ENCODE peak calls at places on chromosome 2, in four cellular contexts. L is H1, U is GM12891, G is SK-N-MC. R is an unnamed sample.
A peak's percentile ranks its signal among the peaks of the same experiment; 100 is the strongest.

GRCh38 chr2:88027709-88028389 is 11.5 kb upstream of the RNU2-63P start:
- DNase-seq in L (no peak), G (no peak), U (no peak), R (no peak)

GRCh38 chr2:186848873-186849578 is at the start of gene ZSWIM2:
- DNase-seq in U (peak; percentile 7), G (peak; percentile 73), L (peak; percentile 95), R (no peak)

GRCh38 chr2:241237949-241238371 is 49.5 kb downstream of the ANO7 start:
- DNase-seq in G (no peak), U (no peak), L (no peak), R (no peak)

GRCh38 chr2:144466637-144467036 is 53.3 kb downstream of the ZEB2 start:
- DNase-seq in L (no peak), U (no peak), G (no peak), R (no peak)

GRCh38 chr2:227228061-227228667 is 63.7 kb downstream of the COL4A3 start:
- DNase-seq in G (no peak), L (no peak), U (no peak), R (no peak)

GRCh38 chr2:165804719-165805118 is 10.7 kb upstream of the GALNT3 start:
- DNase-seq in L (no peak), G (no peak), U (no peak), R (no peak)

GRCh38 chr2:64599469-64599868 is 54.2 kb downstream of the SERTAD2 start:
- DNase-seq in G (no peak), U (no peak), L (no peak), R (no peak)

GRCh38 chr2:217878865-217879595 is 123.8 kb downstream of the TNS1 start:
- DNase-seq in L (no peak), G (no peak), U (no peak), R (no peak)

GRCh38 chr2:26001743-26002341 is 19.5 kb upstream of the KIF3C start:
- DNase-seq in G (no peak), L (no peak), U (no peak), R (no peak)

GRCh38 chr2:240250985-240251847 is 110.8 kb upstream of the OTOS start:
- DNase-seq in L (no peak), U (no peak), G (no peak), R (no peak)

GRCh38 chr2:215536476-215536875 is 100.6 kb upstream of the FN1 start:
- DNase-seq in U (no peak), G (no peak), L (no peak), R (no peak)

GRCh38 chr2:25453199-25453903 is 111.6 kb upstream of the DNMT3A start:
- DNase-seq in L (no peak), G (no peak), U (peak; percentile 22), R (peak; percentile 41)

GRCh38 chr2:177169810-177170514 is 42.6 kb upstream of the HNRNPA3 start:
- DNase-seq in U (no peak), L (no peak), G (no peak), R (peak; percentile 20)

GRCh38 chr2:105802587-105802986 is 57.9 kb downstream of the NCK2 start:
- DNase-seq in G (no peak), U (no peak), L (no peak), R (no peak)

GRCh38 chr2:9734308-9734707 is 103.5 kb upstream of the YWHAQ start:
- DNase-seq in U (no peak), L (no peak), G (no peak), R (no peak)

GRCh38 chr2:121709776-121710469 is 26.8 kb downstream of the NIFK start:
- DNase-seq in L (no peak), U (no peak), G (no peak), R (no peak)

GRCh38 chr2:113324684-113325160 is 46.0 kb upstream of the PAX8 start:
- DNase-seq in U (peak; percentile 62), G (no peak), L (peak; percentile 68), R (peak; percentile 53)
- TF ChIP-seq POLR2AphosphoS5 in U (no peak), G (no peak), L (no peak), R (no peak)

DNA sequence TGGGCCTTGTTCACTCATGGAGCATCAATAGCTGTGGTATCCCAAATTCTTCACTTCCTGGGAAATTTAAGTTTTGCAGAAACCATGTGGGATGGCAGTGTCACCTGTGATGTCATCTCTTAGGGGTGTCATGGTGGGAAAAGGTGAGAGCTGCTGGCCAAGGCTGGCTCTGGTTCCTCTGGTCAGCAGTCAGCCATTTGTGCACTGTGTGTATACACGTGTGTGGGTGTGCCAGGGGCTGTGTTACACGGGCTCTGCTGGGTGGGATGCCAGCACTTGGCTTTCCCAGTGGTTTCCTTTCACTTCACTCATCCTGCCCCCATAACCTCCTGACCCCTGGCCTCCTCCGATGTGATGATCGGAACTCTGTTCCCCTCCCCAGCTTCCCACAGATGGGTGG is 21.3 kb downstream of the SAG start:
- DNase-seq in G (no peak), L (no peak), U (no peak), R (no peak)
- TF ChIP-seq POLR2AphosphoS5 in G (no peak), L (no peak), U (no peak), R (no peak)

GRCh38 chr2:129329574-129329973 is 649.9 kb upstream of the RAB6C start:
- DNase-seq in U (no peak), L (no peak), G (no peak), R (no peak)

GRCh38 chr2:129334128-129334527 is 645.3 kb upstream of the RAB6C start:
- DNase-seq in U (no peak), L (no peak), G (no peak), R (no peak)

GRCh38 chr2:129334696-129335095 is 644.8 kb upstream of the RAB6C start:
- DNase-seq in U (no peak), L (no peak), G (no peak), R (no peak)

GRCh38 chr2:129331638-129332037 is 647.8 kb upstream of the RAB6C start:
- DNase-seq in U (no peak), L (peak; percentile 53), G (no peak), R (no peak)

DNA sequence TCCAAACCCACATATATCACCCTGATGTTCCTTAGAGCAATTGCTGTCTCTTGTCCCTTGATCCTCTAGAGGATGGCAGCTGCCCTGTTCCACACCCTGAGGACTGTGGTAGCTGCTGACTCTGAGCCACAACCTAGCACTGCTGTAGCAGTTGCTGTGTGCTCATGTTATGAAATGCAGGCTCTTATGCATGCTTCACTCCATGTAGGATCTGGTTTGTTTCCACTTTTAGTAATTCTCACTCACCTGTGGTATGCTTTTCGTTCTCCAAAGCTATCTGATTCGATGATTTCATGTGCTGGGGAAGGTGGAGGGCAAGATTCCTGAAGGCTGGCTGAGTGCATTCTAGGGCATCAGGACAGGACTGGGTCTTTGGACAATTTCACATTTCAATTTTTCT is 649.0 kb upstream of the RAB6C start:
- DNase-seq in L (no peak), U (no peak), G (no peak), R (no peak)
- TF ChIP-seq POLR2AphosphoS5 in L (no peak), U (no peak), G (no peak), R (no peak)

GRCh38 chr2:12192762-12193161 is 446.3 kb downstream of the LPIN1 start:
- DNase-seq in G (peak; percentile 32), L (no peak), U (no peak), R (no peak)
- TF ChIP-seq POLR2AphosphoS5 in G (no peak), L (no peak), U (no peak), R (no peak)

DNA sequence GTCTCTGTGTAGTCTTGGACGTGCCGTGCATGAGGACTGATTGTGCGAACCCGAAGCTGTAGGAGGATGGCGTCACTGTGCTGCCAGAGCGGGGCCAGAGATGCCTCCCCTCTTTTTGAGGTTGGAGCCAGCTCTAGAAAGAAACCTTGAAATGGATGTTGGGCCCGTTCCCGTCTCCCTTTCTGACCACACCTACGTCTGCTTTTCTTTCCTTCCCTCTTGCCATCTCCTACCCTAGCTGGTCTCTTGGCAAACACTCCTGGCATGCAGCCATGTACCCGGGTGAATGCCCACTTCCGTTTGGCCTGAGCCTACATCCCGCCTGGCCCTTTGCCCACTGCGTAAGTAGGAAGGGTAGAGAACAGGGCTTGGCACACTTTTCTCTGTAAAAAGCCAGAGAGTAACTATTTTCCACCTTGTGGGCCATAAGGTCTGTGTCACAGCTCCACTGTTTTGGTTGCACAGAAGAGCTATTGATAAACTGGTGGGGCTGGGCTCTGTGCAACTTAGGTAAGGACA is 37.4 kb downstream of the SH3BP4 start:
- DNase-seq in L (no peak), G (no peak), U (no peak), R (no peak)
- TF ChIP-seq POLR2AphosphoS5 in L (no peak), G (no peak), U (no peak), R (no peak)

GRCh38 chr2:161134547-161135518 is 25.4 kb upstream of the TANK start:
- DNase-seq in L (no peak), U (no peak), G (no peak), R (no peak)
- TF ChIP-seq POLR2AphosphoS5 in L (no peak), U (no peak), G (no peak), R (no peak)

GRCh38 chr2:120472891-120473309 is 127.0 kb downstream of the INHBB start:
- DNase-seq in L (no peak), G (no peak), U (no peak), R (no peak)
- TF ChIP-seq POLR2AphosphoS5 in L (no peak), G (no peak), U (no peak), R (no peak)